ENCODE peak calls at places on chromosomes 6 and 20, in six cellular contexts. W is lower lobe of right lung, V is stomach, M is cardiac muscle cell, N is adipocyte, R is psoas muscle. Z is an unnamed sample.

GRCh38 chr6:147298461-147298860 is 94.2 kb downstream of the STXBP5 start:
- DNase-seq in W (no peak), V (no peak), M (no peak), N (no peak), R (no peak), Z (no peak)

GRCh38 chr20:57514273-57514751 is 10.6 kb downstream of the CTCFL start:
- DNase-seq in W (peak; percentile 65), V (peak; percentile 76), M (peak; percentile 85), N (peak; percentile 87), R (peak; percentile 45), Z (peak; percentile 74)

GRCh38 chr20:53948383-53949318 is 121.7 kb downstream of the BCAS1 start:
- DNase-seq in W (no peak), V (no peak), M (no peak), N (no peak), R (no peak), Z (no peak)

GRCh38 chr6:73538116-73538779 is 17.4 kb upstream of the EEF1A1 start:
- DNase-seq in W (no peak), V (no peak), M (no peak), N (no peak), R (no peak), Z (no peak)

GRCh38 chr6:64505312-64505711 is 869.7 kb downstream of the PHF3 start:
- DNase-seq in W (no peak), V (no peak), M (peak; percentile 29), N (no peak), R (no peak), Z (no peak)

GRCh38 chr6:24666097-24666615 is 543 bp downstream of the TDP2 start:
- DNase-seq in W (peak; percentile 63), V (peak; percentile 52), M (peak; percentile 57), N (peak; percentile 59), R (peak; percentile 27), Z (peak; percentile 75)

GRCh38 chr6:144215402-144215931 is 65.2 kb downstream of the STX11 start:
- DNase-seq in W (peak; percentile 62), V (no peak), M (no peak), N (peak; percentile 28), R (peak; percentile 30), Z (peak; percentile 64)

GRCh38 chr6:123383718-123384117 is 253.0 kb downstream of the TRDN start:
- DNase-seq in W (no peak), V (no peak), M (no peak), N (no peak), R (no peak), Z (no peak)

GRCh38 chr6:6003334-6004146 is 3.2 kb downstream of the NRN1 start:
- DNase-seq in W (peak; percentile 63), V (no peak), M (peak; percentile 56), N (no peak), R (no peak), Z (peak; percentile 80)

GRCh38 chr20:57579898-57580447 is 19.1 kb downstream of the PCK1 start:
- DNase-seq in W (no peak), V (no peak), M (no peak), N (no peak), R (no peak), Z (no peak)

GRCh38 chr6:28053584-28053983 is 26.8 kb upstream of the ZNF165 start:
- DNase-seq in W (no peak), V (no peak), M (no peak), N (no peak), R (no peak), Z (no peak)

GRCh38 chr20:44600301-44600700 is 17.9 kb downstream of the PKIG start:
- DNase-seq in W (no peak), V (no peak), M (no peak), N (no peak), R (no peak), Z (no peak)

GRCh38 chr20:49989234-49990065 is 6.7 kb downstream of the SNAI1 start:
- DNase-seq in W (peak; percentile 57), V (no peak), M (no peak), N (peak; percentile 75), R (peak; percentile 70), Z (peak; percentile 74)

GRCh38 chr6:106141441-106142237 is 55.5 kb downstream of the PRDM1 start:
- DNase-seq in W (no peak), V (no peak), M (peak; percentile 55), N (no peak), R (no peak), Z (no peak)

GRCh38 chr20:58310291-58310782 is 822 bp downstream of the RAB22A start:
- DNase-seq in W (no peak), V (no peak), M (no peak), N (peak; percentile 32), R (no peak), Z (no peak)

GRCh38 chr20:9112541-9113515 is 43.9 kb downstream of the PLCB4 start:
- DNase-seq in W (no peak), V (no peak), M (peak; percentile 93), N (peak; percentile 85), R (no peak), Z (no peak)

GRCh38 chr6:20169786-20170185 is 42.5 kb downstream of the MBOAT1 start:
- DNase-seq in W (no peak), V (no peak), M (no peak), N (no peak), R (no peak), Z (no peak)

GRCh38 chr6:148265058-148265457 is 77.6 kb upstream of the SASH1 start:
- DNase-seq in W (no peak), V (peak; percentile 42), M (no peak), N (no peak), R (no peak), Z (no peak)

GRCh38 chr20:50645253-50646068 is 45.9 kb downstream of the RIPOR3 start:
- DNase-seq in W (peak; percentile 59), V (peak; percentile 68), M (peak; percentile 60), N (peak; percentile 95), R (peak; percentile 83), Z (peak; percentile 69)

GRCh38 chr6:4402477-4402976 is 267.2 kb upstream of the ECI2 start:
- DNase-seq in W (no peak), V (no peak), M (peak; percentile 65), N (peak; percentile 77), R (peak; percentile 42), Z (no peak)

GRCh38 chr20:35237486-35237885 is 11.0 kb downstream of the MMP24 start:
- DNase-seq in W (no peak), V (no peak), M (no peak), N (peak; percentile 27), R (no peak), Z (no peak)

GRCh38 chr6:138307352-138307751 is 70.4 kb upstream of the SMIM28 start:
- DNase-seq in W (no peak), V (peak; percentile 58), M (no peak), N (no peak), R (no peak), Z (no peak)

GRCh38 chr6:43171284-43172126 is 436 bp downstream of the SRF start:
- DNase-seq in W (no peak), V (no peak), M (peak; percentile 56), N (peak; percentile 63), R (peak; percentile 37), Z (no peak)

GRCh38 chr20:23763345-23763744 is 12.6 kb upstream of the CST1 start:
- DNase-seq in W (no peak), V (no peak), M (no peak), N (no peak), R (no peak), Z (no peak)

GRCh38 chr6:25497383-25497782 is 154.6 kb upstream of the SCGN start:
- DNase-seq in W (no peak), V (no peak), M (no peak), N (no peak), R (no peak), Z (peak; percentile 53)

GRCh38 chr6:158160932-158161539 is 7.0 kb downstream of the SERAC1 start:
- DNase-seq in W (no peak), V (no peak), M (no peak), N (peak; percentile 70), R (no peak), Z (no peak)

GRCh38 chr6:151284012-151284411 is 44.2 kb downstream of the AKAP12 start:
- DNase-seq in W (no peak), V (no peak), M (no peak), N (no peak), R (no peak), Z (no peak)

GRCh38 chr20:36135821-36136220 is 18.7 kb upstream of the EPB41L1 start:
- DNase-seq in W (no peak), V (no peak), M (no peak), N (no peak), R (no peak), Z (no peak)

GRCh38 chr6:5718231-5718947 is 288.3 kb downstream of the NRN1 start:
- DNase-seq in W (no peak), V (no peak), M (no peak), N (no peak), R (no peak), Z (no peak)

DNA sequence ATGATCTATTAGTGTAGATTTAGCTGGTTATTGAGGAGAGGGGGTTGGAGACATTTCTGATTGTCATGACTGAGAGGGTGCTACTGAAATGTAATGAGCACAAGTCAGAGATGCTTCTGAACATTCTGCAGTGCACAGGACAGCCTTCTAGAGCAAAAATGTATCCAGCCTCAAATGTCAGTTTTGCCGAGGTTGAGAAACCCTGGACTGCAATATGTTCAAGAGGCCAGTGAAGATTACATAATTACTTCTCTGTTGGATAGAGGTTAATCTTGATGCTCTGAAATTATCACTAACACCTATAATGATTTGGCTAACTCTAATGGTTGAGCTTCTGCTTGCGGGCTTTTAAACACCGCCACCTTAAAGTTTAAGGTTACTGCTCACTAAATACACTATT is 3.4 kb upstream of the DUSP22 start:
- DNase-seq in W (no peak), V (no peak), M (no peak), N (no peak), R (no peak), Z (no peak)
- H3K4me1 ChIP-seq in W (peaks cover 17% of the 10 kb centered on the region), V (peaks cover 5% of the 10 kb centered on the region), M (peaks cover 8% of the 10 kb centered on the region), N (peaks cover 26% of the 10 kb centered on the region), R (peaks cover 3% of the 10 kb centered on the region), Z (no peaks in the 10 kb centered on the region)

DNA sequence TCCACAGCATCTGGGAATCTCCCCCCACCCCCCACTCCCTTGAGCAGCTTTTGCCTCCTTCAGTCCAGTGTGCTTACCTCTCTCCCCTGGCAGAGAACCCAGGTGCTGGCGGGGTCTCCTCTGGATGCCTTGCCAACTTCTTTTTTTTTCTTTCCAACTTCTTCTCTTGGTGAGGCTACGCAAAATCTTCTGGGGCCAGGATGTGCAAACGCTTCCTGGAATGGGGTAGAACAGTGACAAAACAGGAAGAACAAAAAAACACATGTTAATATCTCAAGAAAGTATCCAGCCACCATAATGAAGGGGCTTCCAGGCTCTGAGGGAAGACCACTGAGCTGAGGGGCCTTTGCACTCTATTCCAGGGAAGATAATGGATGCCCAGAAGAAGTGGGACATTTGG is 53.9 kb upstream of the DDR1 start:
- DNase-seq in W (no peak), V (no peak), M (no peak), N (no peak), R (no peak), Z (peak; percentile 10)
- H3K4me3 ChIP-seq in W (peak overlapping the region; percentile 23), V (peak overlapping the region; percentile 12), M (no peak overlapping the region), N (no peak overlapping the region), R (no peak overlapping the region), Z (no peak overlapping the region)

GRCh38 chr6:33185654-33186187 is 6.5 kb downstream of the COL11A2 start:
- DNase-seq in W (no peak), V (no peak), M (no peak), N (no peak), R (no peak), Z (no peak)
- H3K4me1 ChIP-seq in W (no peaks in the 10 kb centered on the region), V (no peaks in the 10 kb centered on the region), M (peaks cover under 1% of the 10 kb centered on the region), N (no peaks in the 10 kb centered on the region), R (no peaks in the 10 kb centered on the region), Z (no peaks in the 10 kb centered on the region)

DNA sequence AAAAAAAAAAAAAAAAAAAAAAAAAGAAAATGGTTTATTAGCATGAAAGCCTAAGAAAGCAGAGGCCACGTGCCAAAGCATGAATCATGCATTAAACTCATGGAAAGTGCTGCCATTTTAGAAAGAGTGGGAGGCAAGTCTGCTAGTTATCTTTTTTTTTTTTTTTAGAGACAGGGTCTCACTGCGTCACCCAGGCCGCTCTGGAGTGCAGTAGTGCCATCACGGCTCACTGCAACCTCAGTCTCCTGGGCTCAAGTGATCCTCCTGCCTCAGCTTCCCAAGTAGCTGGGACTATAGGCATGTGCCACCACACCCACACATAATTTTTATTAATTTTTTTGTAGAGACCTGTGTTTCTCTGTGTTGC is 5.2 kb downstream of the VWA7 start:
- DNase-seq in W (no peak), V (no peak), M (no peak), N (no peak), R (no peak), Z (no peak)
- H3K4me3 ChIP-seq in W (no peak overlapping the region), V (no peak overlapping the region), M (no peak overlapping the region), N (no peak overlapping the region), R (no peak overlapping the region), Z (no peak overlapping the region)

Z was measured in aorta.